ENCODE peak calls at places on chromosomes 6 and 20, in four cellular contexts. E, X, J and O are unnamed samples.

GRCh38 chr6:111482236-111482958 is 621 bp downstream of the REV3L start:
- DNase-seq in J (peak), X (no peak), E (peak), O (peak)

GRCh38 chr6:31972709-31973350 is 892 bp upstream of the DXO start:
- DNase-seq in X (no peak), E (no peak), J (no peak), O (no peak)

GRCh38 chr6:50850223-50850751 is 31.6 kb downstream of the TFAP2B start:
- DNase-seq in X (no peak), J (no peak), E (peak), O (peak)

GRCh38 chr6:17580518-17581048 is 19.5 kb upstream of the FAM8A1 start:
- DNase-seq in E (peak), J (peak), X (no peak), O (no peak)

GRCh38 chr6:109304284-109305015 is 77.8 kb downstream of the CD164 start:
- DNase-seq in E (no peak), J (peak), X (no peak), O (no peak)

GRCh38 chr20:34952676-34953075 is 2.9 kb downstream of the GSS start:
- DNase-seq in J (no peak), E (no peak), X (no peak), O (no peak)

GRCh38 chr6:138844203-138844602 is 48.3 kb downstream of the ECT2L start:
- DNase-seq in E (no peak), J (peak), X (no peak), O (no peak)

GRCh38 chr6:166633732-166634535 is 6.9 kb upstream of the RPS6KA2 start:
- DNase-seq in J (peak), E (no peak), X (no peak), O (no peak)

GRCh38 chr20:34604980-34605788 is 46.7 kb downstream of the MAP1LC3A start:
- DNase-seq in E (no peak), J (no peak), X (no peak), O (no peak)

GRCh38 chr6:21185849-21186478 is 407.6 kb upstream of the SOX4 start:
- DNase-seq in J (no peak), E (peak), X (no peak), O (peak)

GRCh38 chr20:30630761-30631160 is 626.7 kb upstream of the DEFB115 start:
- DNase-seq in X (no peak), J (no peak), E (no peak), O (no peak)

GRCh38 chr6:115577270-115577669 is 483.4 kb downstream of the FRK start:
- DNase-seq in J (no peak), X (no peak), E (no peak), O (no peak)

GRCh38 chr6:88749849-88750248 is 213.6 kb downstream of the RNGTT start:
- DNase-seq in E (no peak), J (no peak), X (no peak), O (no peak)

GRCh38 chr6:4937414-4937813 is 66.4 kb downstream of the RPP40 start:
- DNase-seq in E (no peak), J (no peak), X (no peak), O (no peak)

GRCh38 chr20:48597521-48598302 is 230.1 kb downstream of the PREX1 start:
- DNase-seq in E (peak), J (no peak), X (no peak), O (no peak)

GRCh38 chr6:11194399-11195274 is 37.8 kb downstream of the NEDD9 start:
- DNase-seq in X (no peak), E (no peak), J (no peak), O (no peak)

GRCh38 chr6:48962041-48962440 is 501.0 kb downstream of the MMUT start:
- DNase-seq in J (no peak), X (no peak), E (no peak), O (no peak)

GRCh38 chr6:41699063-41699462 is 36.3 kb downstream of the TFEB start:
- DNase-seq in X (no peak), E (no peak), J (no peak), O (no peak)

GRCh38 chr6:30533460-30534294 is 22.6 kb downstream of the GNL1 start:
- DNase-seq in J (no peak), E (no peak), X (no peak), O (no peak)

GRCh38 chr6:51842066-51842465 is 245.3 kb downstream of the PKHD1 start:
- DNase-seq in X (no peak), J (no peak), E (no peak), O (peak)

GRCh38 chr20:45330476-45330875 is 17.7 kb downstream of the SDC4 start:
- DNase-seq in E (no peak), J (no peak), X (no peak), O (no peak)

GRCh38 chr6:99993146-99993532 is 884 bp downstream of the MCHR2 start:
- DNase-seq in J (no peak), E (no peak), X (no peak), O (no peak)

GRCh38 chr6:5125152-5126006 is 40.2 kb downstream of the PPP1R3G start:
- DNase-seq in E (no peak), J (no peak), X (no peak), O (no peak)

GRCh38 chr6:32972353-32973143 is 4.2 kb downstream of the BRD2 start:
- DNase-seq in X (peak), J (no peak), E (peak), O (peak)